ENCODE peak calls at places on chromosomes 1 and 21, in seven cellular contexts. G is thoracic aorta, Q is prostate gland, D is K562, E is PC-3, K is IMR-90, W is hepatocyte. T is an unnamed sample.

GRCh38 chr1:32470991-32471694 is 6.3 kb downstream of the ZBTB8B start:
- DNase-seq in G (no peak), D (peak), W (no peak), Q (no peak), E (no peak), K (no peak), T (no peak)

GRCh38 chr1:92065042-92065441 is 10.2 kb downstream of the SETSIP start:
- DNase-seq in Q (no peak), G (no peak), E (peak), K (no peak), W (no peak), D (no peak), T (no peak)

GRCh38 chr1:178086294-178087255 is 7.3 kb upstream of the RASAL2 start:
- DNase-seq in K (peak), E (no peak), D (no peak), G (no peak), Q (no peak), W (no peak), T (no peak)

GRCh38 chr1:210726621-210727020 is 397.9 kb downstream of the HHAT start:
- DNase-seq in E (peak), W (peak), G (no peak), Q (no peak), D (peak), K (peak), T (no peak)

GRCh38 chr1:45522324-45523104 is 830 bp upstream of the PRDX1 start:
- DNase-seq in E (peak), W (no peak), K (peak), G (no peak), D (no peak), Q (no peak), T (no peak)

GRCh38 chr1:38991638-38992449 is 768 bp downstream of the AKIRIN1 start:
- DNase-seq in G (no peak), E (peak), Q (peak), K (no peak), D (peak), W (peak), T (no peak)

GRCh38 chr1:48493970-48494769 is 22.2 kb upstream of the SPATA6 start:
- DNase-seq in E (peak), K (peak), G (no peak), Q (peak), W (peak), D (no peak), T (peak)

GRCh38 chr1:104852151-104852550 is 1102.5 kb downstream of the AMY1C start:
- DNase-seq in G (no peak), D (no peak), K (no peak), E (no peak), Q (no peak), W (no peak), T (no peak)

GRCh38 chr21:43188712-43189151 is 19.9 kb downstream of the CRYAA start:
- DNase-seq in G (no peak), W (no peak), Q (peak), D (no peak), E (no peak), K (no peak), T (no peak)

GRCh38 chr1:84689514-84690396 is 506 bp downstream of the SSX2IP start:
- DNase-seq in E (peak), Q (peak), W (peak), D (no peak), G (no peak), K (peak), T (no peak)

GRCh38 chr1:178262101-178262500 is 168.2 kb downstream of the RASAL2 start:
- DNase-seq in W (peak), D (no peak), K (peak), Q (no peak), G (no peak), E (peak), T (no peak)

GRCh38 chr1:230824571-230825060 is 43.7 kb downstream of the C1orf198 start:
- DNase-seq in G (no peak), E (peak), D (no peak), K (peak), Q (no peak), W (no peak), T (no peak)

GRCh38 chr1:94542088-94542671 is 621 bp upstream of the F3 start:
- DNase-seq in W (no peak), G (no peak), Q (no peak), K (peak), E (peak), D (no peak), T (no peak)

GRCh38 chr1:156696755-156697154 is 8.6 kb downstream of the CRABP2 start:
- DNase-seq in Q (no peak), K (no peak), D (no peak), W (no peak), E (no peak), G (no peak), T (no peak)

GRCh38 chr1:47755368-47755990 is 241.7 kb downstream of the TRABD2B start:
- DNase-seq in D (peak), Q (no peak), G (no peak), W (no peak), K (no peak), E (peak), T (no peak)

GRCh38 chr1:117815105-117815812 is 114.2 kb downstream of the GDAP2 start:
- DNase-seq in D (no peak), W (peak), G (no peak), K (peak), E (peak), Q (no peak), T (no peak)

GRCh38 chr1:168918860-168919741 is 187.4 kb upstream of the ATP1B1 start:
- DNase-seq in K (no peak), W (no peak), D (no peak), G (no peak), E (peak), Q (no peak), T (no peak)

GRCh38 chr1:211323156-211324063 is 3.2 kb upstream of the TRAF5 start:
- DNase-seq in W (peak), G (peak), D (peak), K (peak), E (peak), Q (peak), T (peak)

GRCh38 chr1:201053155-201053860 is 29.8 kb upstream of the KIF21B start:
- DNase-seq in E (peak), Q (no peak), G (no peak), W (no peak), K (no peak), D (peak), T (no peak)

GRCh38 chr1:207097871-207098324 is 6.1 kb upstream of the C4BPA start:
- DNase-seq in E (peak), G (no peak), Q (no peak), K (no peak), W (peak), D (no peak), T (no peak)

GRCh38 chr1:86832409-86832808 is 81.5 kb downstream of the SELENOF start:
- DNase-seq in E (no peak), K (no peak), Q (no peak), W (no peak), G (no peak), D (no peak), T (no peak)

GRCh38 chr1:207919523-207920210 is 8.7 kb upstream of the CD34 start:
- DNase-seq in Q (no peak), D (no peak), W (no peak), G (no peak), E (no peak), K (no peak), T (no peak)

GRCh38 chr1:87787551-87787950 is 458.9 kb downstream of the LMO4 start:
- DNase-seq in K (peak), G (no peak), W (peak), D (no peak), Q (no peak), E (peak), T (no peak)

GRCh38 chr1:43867946-43868740 is 65.5 kb upstream of the ARTN start:
- DNase-seq in E (peak), G (no peak), Q (no peak), K (peak), W (no peak), D (no peak), T (peak)

GRCh38 chr1:32895325-32896215 is 5.6 kb downstream of the TMEM54 start:
- DNase-seq in K (no peak), W (no peak), D (no peak), E (no peak), Q (no peak), G (no peak), T (no peak)

GRCh38 chr1:227891223-227891954 is 56.3 kb downstream of the WNT9A start:
- DNase-seq in G (no peak), Q (peak), D (no peak), W (no peak), E (peak), K (no peak), T (no peak)

GRCh38 chr1:221743416-221744208 is 1.7 kb upstream of the DUSP10 start:
- DNase-seq in D (no peak), W (no peak), Q (no peak), G (no peak), E (no peak), K (no peak), T (no peak)

GRCh38 chr1:206738370-206739366 is 31.9 kb upstream of the IL19 start:
- DNase-seq in W (no peak), E (peak), Q (no peak), K (peak), G (no peak), D (no peak), T (peak)

GRCh38 chr21:25790122-25790951 is 55.6 kb downstream of the GABPA start:
- DNase-seq in W (peak), D (no peak), G (no peak), Q (no peak), K (peak), E (peak), T (peak)

GRCh38 chr1:54571326-54571725 is 23.3 kb downstream of the ACOT11 start:
- DNase-seq in K (no peak), D (no peak), W (no peak), Q (no peak), E (no peak), G (no peak), T (peak)

GRCh38 chr1:116666747-116667576 is 571 bp downstream of the IGSF3 start:
- DNase-seq in D (no peak), E (peak), W (peak), K (no peak), Q (peak), G (no peak), T (peak)

GRCh38 chr1:150194381-150195031 is 41.4 kb downstream of the ANP32E start:
- DNase-seq in Q (no peak), W (peak), E (no peak), K (peak), G (no peak), D (no peak), T (no peak)

GRCh38 chr1:180185281-180185680 is 30.6 kb downstream of the QSOX1 start:
- DNase-seq in D (no peak), E (no peak), Q (no peak), K (no peak), W (no peak), G (no peak), T (no peak)

GRCh38 chr21:34511154-34511553 is 856 bp downstream of the KCNE1 start:
- DNase-seq in K (no peak), G (no peak), D (no peak), E (no peak), Q (no peak), W (no peak), T (peak)

GRCh38 chr21:34511787-34512451 is at the start of gene KCNE1:
- DNase-seq in E (no peak), W (no peak), K (no peak), D (no peak), G (no peak), Q (no peak), T (no peak)

GRCh38 chr21:34513109-34513675 is 1.2 kb upstream of the KCNE1 start:
- DNase-seq in G (no peak), Q (no peak), K (no peak), D (no peak), E (no peak), W (no peak), T (no peak)

GRCh38 chr21:34510148-34511142 is 1.6 kb downstream of the KCNE1 start:
- DNase-seq in K (peak), D (peak), Q (no peak), W (peak), E (peak), G (peak), T (no peak)

GRCh38 chr21:34509151-34509550 is 2.9 kb downstream of the KCNE1 start:
- DNase-seq in Q (no peak), K (no peak), G (no peak), E (peak), D (no peak), W (no peak), T (no peak)
- TF ChIP-seq CTCF in Q (no peak), K (peak), G (no peak), E (peak), D (peak), W (no peak), T (peak)

GRCh38 chr1:234478481-234479309 is at the start of gene TARBP1:
- DNase-seq in W (peak), G (no peak), K (peak), E (peak), Q (peak), D (peak), T (no peak)

GRCh38 chr1:234476172-234476571 is 2.8 kb downstream of the TARBP1 start:
- DNase-seq in W (no peak), G (no peak), K (no peak), D (no peak), Q (no peak), E (no peak), T (no peak)

GRCh38 chr1:234479310-234479559 is 256 bp upstream of the TARBP1 start:
- DNase-seq in D (no peak), G (no peak), E (no peak), K (no peak), Q (no peak), W (no peak), T (no peak)

GRCh38 chr1:234478152-234478480 is 863 bp downstream of the TARBP1 start:
- DNase-seq in D (peak), W (peak), Q (peak), E (peak), K (peak), G (no peak), T (no peak)

GRCh38 chr1:234477373-234478151 is 1.4 kb downstream of the TARBP1 start:
- DNase-seq in E (no peak), W (no peak), G (no peak), K (no peak), Q (no peak), D (no peak), T (no peak)
- H3K27ac ChIP-seq in E (no peak), W (peak), G (no peak), K (peak), Q (peak), D (peak), T (no peak)

GRCh38 chr1:153355445-153356071 is 2.1 kb upstream of the S100A9 start:
- DNase-seq in E (peak), G (no peak), Q (peak), D (peak), W (peak), K (peak), T (peak)
- TF ChIP-seq CTCF in E (peak), G (no peak), Q (no peak), D (peak), W (peak), K (peak), T (peak)

DNA sequence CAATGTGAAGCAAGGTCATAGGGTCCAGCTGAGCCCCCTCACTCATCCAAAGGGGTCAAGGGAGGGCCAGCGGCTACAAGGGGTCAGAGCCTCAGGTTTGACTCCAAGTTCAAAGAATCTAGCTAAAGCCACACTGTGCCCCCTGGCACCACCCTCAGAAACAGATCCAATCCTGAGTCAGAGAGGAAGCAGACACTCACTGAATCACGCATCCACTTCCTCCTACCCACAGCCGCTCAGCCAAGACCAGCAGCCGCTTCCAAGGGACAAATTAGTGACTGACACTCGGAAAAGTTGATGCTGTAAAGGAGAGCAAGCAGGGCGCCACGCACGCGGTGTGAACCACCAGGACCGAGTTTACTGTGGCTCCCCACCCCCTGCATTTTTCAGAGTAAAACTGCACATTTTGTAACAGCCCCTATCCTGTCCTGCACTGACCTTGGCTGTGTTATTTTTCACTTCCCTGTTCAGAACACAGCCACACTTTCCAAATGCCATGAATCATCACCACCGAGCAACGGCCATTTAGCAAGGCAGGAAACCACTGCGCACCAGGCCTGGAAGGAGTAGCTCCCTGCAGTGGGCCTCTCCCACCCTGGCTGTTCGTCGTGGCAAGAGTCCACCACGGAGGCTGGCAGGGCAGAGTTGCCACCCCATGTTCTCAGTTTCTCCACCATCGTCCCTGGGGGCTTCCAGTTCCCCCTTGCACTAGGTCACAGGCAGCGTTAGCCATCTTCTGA is 147.8 kb downstream of the TOMM20 start:
- DNase-seq in Q (no peak), E (peak), G (peak), W (peak), K (peak), D (no peak), T (peak)
- H3K27ac ChIP-seq in Q (peak), E (peak), G (peak), W (peak), K (peak), D (peak), T (peak)

DNA sequence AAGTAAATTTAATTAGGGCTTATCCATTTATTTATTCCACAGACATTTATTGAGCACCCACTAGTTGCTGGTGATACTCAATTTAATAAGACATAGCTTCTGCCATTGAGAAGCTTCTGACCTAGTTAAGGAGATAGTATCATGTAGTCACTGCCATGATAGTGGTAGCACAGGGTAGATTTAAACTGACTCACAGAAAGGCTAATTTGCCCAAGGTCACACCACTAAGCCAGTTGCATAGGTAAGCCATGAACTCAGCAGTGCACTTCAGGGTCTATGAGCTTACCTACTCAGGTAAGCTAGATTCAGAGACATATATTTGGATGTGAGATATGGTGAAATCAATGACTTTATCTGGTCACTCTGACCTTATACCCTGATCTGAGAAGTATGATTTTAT is 168.4 kb downstream of the TNFSF18 start:
- DNase-seq in G (no peak), W (no peak), Q (no peak), K (no peak), D (no peak), E (peak), T (no peak)
- TF ChIP-seq CTCF in G (no peak), W (no peak), Q (no peak), K (no peak), D (no peak), E (no peak), T (no peak)

DNA sequence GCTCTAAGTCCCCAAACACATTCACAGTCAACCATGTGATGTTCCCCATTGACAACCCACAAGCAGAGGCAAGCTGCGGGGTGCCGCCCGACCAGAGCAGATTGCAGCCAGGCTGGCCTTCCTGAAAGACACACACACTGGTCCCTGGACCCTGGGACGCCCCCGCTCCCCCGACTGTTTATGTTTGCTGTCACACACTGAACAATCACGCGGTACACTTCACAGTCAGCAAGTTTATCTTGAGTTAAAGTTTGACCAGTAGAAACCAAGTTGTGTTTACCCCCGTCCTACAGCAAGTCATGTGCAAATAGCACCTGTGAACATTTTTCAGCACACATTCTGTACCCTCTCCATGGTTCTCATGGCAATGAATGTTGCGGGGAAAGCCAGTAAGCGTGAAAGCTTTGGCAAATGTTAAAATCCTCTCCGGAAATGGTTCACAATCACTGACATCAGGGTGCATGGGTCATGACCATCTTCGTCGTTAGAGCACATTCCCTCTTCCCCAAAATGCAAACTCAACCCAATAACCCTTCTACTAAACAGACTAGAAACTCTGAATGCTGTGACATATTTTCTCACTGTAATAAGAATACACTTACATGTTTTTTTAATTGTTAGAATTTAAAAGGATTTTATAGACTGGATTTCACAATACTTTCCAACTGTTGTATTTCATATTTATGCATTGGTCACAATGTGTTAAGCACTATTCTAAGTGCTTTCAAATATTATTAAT is 33.3 kb upstream of the IRF2BP2 start:
- DNase-seq in E (no peak), K (no peak), Q (no peak), W (peak), D (no peak), G (no peak), T (no peak)
- H3K27ac ChIP-seq in E (no peak), K (no peak), Q (no peak), W (peak), D (no peak), G (no peak), T (no peak)

DNA sequence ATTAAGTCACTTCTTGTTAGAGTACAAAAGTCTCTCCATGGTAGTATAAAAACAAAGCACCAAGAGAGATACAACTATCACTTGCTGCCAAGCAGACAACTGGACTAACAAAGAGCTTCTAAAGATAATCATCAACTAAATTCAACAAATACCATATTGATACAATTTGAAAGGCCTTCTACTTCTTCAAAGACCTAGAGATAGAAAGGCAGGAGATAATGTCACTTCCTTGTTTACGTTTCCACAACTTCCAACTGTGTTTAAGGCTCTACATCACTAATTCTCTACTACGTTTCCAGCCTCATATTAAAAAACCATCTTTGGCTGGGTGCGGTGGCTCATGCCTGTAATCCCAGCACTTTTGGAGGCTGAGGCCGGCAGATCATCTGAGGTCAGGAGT is 104.5 kb downstream of the ASH1L start:
- DNase-seq in W (no peak), Q (no peak), G (no peak), K (no peak), E (no peak), D (no peak), T (no peak)
- TF ChIP-seq CTCF in W (no peak), Q (no peak), G (no peak), K (no peak), E (no peak), D (no peak), T (no peak)

GRCh38 chr1:8151647-8152046 is 125.5 kb upstream of the ERRFI1 start:
- DNase-seq in K (no peak), G (no peak), D (no peak), E (no peak), W (no peak), Q (no peak), T (no peak)
- H3K27ac ChIP-seq in K (no peak), G (no peak), D (no peak), E (no peak), W (no peak), Q (no peak), T (no peak)